ENCODE peak calls at places on chromosome 20, in nine cellular contexts. U is H54; C is ELR; P is activated CD4-positive, alpha-beta T cell treated with anti-CD3 and anti-CD28 coated beads for 48 hours; T is pulmonary artery endothelial cell; A is stimulated activated CD8-positive, alpha-beta memory T cell treated with anti-CD3 and anti-CD28 coated beads, Interleukin-2, amount 100 ng/mL, for 48 hours; X is T-helper 2 cell; Z is activated CD8-positive, alpha-beta memory T cell treated with anti-CD3 and anti-CD28 coated beads, Interleukin-2, amount 50 U/mL, for 4 hours; Y is mucosa of descending colon. M is an unnamed sample.

GRCh38 chr20:1881240-1881835 is 13.9 kb upstream of the SIRPA start:
- DNase-seq in A (no peak), C (no peak), X (no peak), P (no peak), U (no peak), T (no peak), Z (no peak), Y (peak), M (no peak)

GRCh38 chr20:32969356-32970114 is 34.7 kb downstream of the SUN5 start:
- DNase-seq in T (no peak), X (no peak), C (no peak), U (no peak), P (no peak), Z (no peak), Y (no peak), A (no peak), M (no peak)

GRCh38 chr20:2751868-2752630 is 48.4 kb downstream of the CPXM1 start:
- DNase-seq in X (peak), Z (peak), U (peak), T (no peak), A (no peak), C (peak), P (peak), Y (peak), M (no peak)

GRCh38 chr20:58497076-58497665 is 18.0 kb downstream of the APCDD1L start:
- DNase-seq in C (no peak), P (no peak), U (no peak), A (no peak), Z (no peak), X (no peak), T (no peak), Y (no peak), M (no peak)

GRCh38 chr20:5658897-5659296 is 91.3 kb upstream of the SHLD1 start:
- DNase-seq in U (peak), A (no peak), Y (no peak), C (peak), X (no peak), P (peak), T (peak), Z (peak), M (peak)

GRCh38 chr20:44807051-44807683 is 3.2 kb downstream of the RIMS4 start:
- DNase-seq in T (no peak), X (no peak), A (no peak), Z (no peak), Y (no peak), C (no peak), P (no peak), U (no peak), M (no peak)

GRCh38 chr20:60948230-60948629 is 303.8 kb upstream of the CDH4 start:
- DNase-seq in Y (no peak), T (no peak), X (no peak), P (no peak), A (no peak), C (no peak), U (no peak), Z (no peak), M (no peak)

GRCh38 chr20:59032023-59032712 is at the start of gene ATP5F1E:
- DNase-seq in X (peak), A (peak), U (peak), Z (peak), T (peak), Y (peak), C (peak), P (peak), M (peak)

GRCh38 chr20:58219342-58219700 is 9.1 kb downstream of the ANKRD60 start:
- DNase-seq in P (no peak), U (peak), A (no peak), Z (no peak), Y (no peak), T (no peak), X (no peak), C (peak), M (peak)

GRCh38 chr20:25389858-25390537 is 637 bp downstream of the ABHD12 start:
- DNase-seq in U (peak), Y (peak), A (peak), Z (peak), C (peak), P (peak), T (no peak), X (peak), M (no peak)

GRCh38 chr20:4045741-4046140 is 30.4 kb upstream of the RNF24 start:
- DNase-seq in T (no peak), P (no peak), Y (no peak), Z (no peak), A (no peak), X (no peak), C (peak), U (peak), M (peak)

GRCh38 chr20:17965042-17965697 is 3.4 kb downstream of the SNX5 start:
- DNase-seq in Y (no peak), A (no peak), X (no peak), P (no peak), T (no peak), Z (no peak), C (no peak), U (no peak), M (no peak)

GRCh38 chr20:58179432-58180099 is 48.9 kb downstream of the ANKRD60 start:
- DNase-seq in U (peak), P (peak), Y (no peak), Z (peak), X (peak), C (peak), T (no peak), A (peak), M (no peak)

GRCh38 chr20:62942456-62942855 is 4.5 kb downstream of the GID8 start:
- DNase-seq in T (no peak), P (no peak), A (no peak), Y (no peak), X (no peak), U (no peak), C (no peak), Z (no peak), M (no peak)

GRCh38 chr20:14622796-14623195 is 285.4 kb upstream of the FLRT3 start:
- DNase-seq in U (no peak), X (no peak), P (no peak), Z (no peak), C (peak), Y (no peak), A (no peak), T (no peak), M (no peak)

GRCh38 chr20:18276821-18277220 is 11.5 kb upstream of the ZNF133 start:
- DNase-seq in X (peak), Y (no peak), U (peak), Z (peak), T (peak), C (peak), A (peak), P (peak), M (peak)

GRCh38 chr20:43590036-43590391 is 723 bp upstream of the IFT52 start:
- DNase-seq in U (no peak), X (peak), C (peak), Y (no peak), T (no peak), P (peak), Z (no peak), A (no peak), M (peak)

GRCh38 chr20:1505871-1506270 is 14.7 kb upstream of the SIRPB2 start:
- DNase-seq in C (peak), Z (no peak), X (no peak), Y (no peak), P (no peak), T (no peak), U (no peak), A (no peak), M (no peak)

GRCh38 chr20:10604865-10605440 is 68.8 kb downstream of the JAG1 start:
- DNase-seq in Z (no peak), P (no peak), C (no peak), Y (no peak), A (no peak), T (no peak), X (no peak), U (no peak), M (no peak)

GRCh38 chr20:48210111-48211029 is 425.1 kb upstream of the SULF2 start:
- DNase-seq in P (no peak), Z (no peak), X (no peak), A (no peak), C (no peak), T (no peak), Y (no peak), U (no peak), M (no peak)

GRCh38 chr20:12049125-12049524 is 131.4 kb downstream of the BTBD3 start:
- DNase-seq in P (no peak), A (no peak), Z (no peak), T (no peak), U (no peak), X (no peak), Y (no peak), C (peak), M (no peak)

GRCh38 chr20:45138451-45139300 is 14.4 kb upstream of the WFDC12 start:
- DNase-seq in T (no peak), C (peak), Z (peak), U (peak), X (peak), Y (peak), A (peak), P (peak), M (peak)